ENCODE peak calls at places on chromosome 15, in ten cellular contexts. One of them, this sample, is unnamed.

GRCh38 chr15:81075272-81075671 is 58.8 kb upstream of the CFAP161 start:
- DNase-seq in left ventricle myocardium inferior: no peak
- DNase-seq in psoas muscle: no peak
- DNase-seq in left lung: no peak
- DNase-seq in bronchial epithelial cell: no peak
- DNase-seq in NB4: no peak
- DNase-seq in foreskin fibroblast: no peak
- DNase-seq in brain microvascular endothelial cell: no peak
- DNase-seq in cardiac muscle cell: no peak
- DNase-seq in right atrium auricular region: no peak
- DNase-seq in this sample: no peak

GRCh38 chr15:80568876-80569605 is 126.1 kb upstream of the ABHD17C start:
- DNase-seq in psoas muscle: no peak
- DNase-seq in brain microvascular endothelial cell: no peak
- DNase-seq in left lung: no peak
- DNase-seq in right atrium auricular region: no peak
- DNase-seq in cardiac muscle cell: peak; percentile 24
- DNase-seq in foreskin fibroblast: no peak
- DNase-seq in left ventricle myocardium inferior: no peak
- DNase-seq in bronchial epithelial cell: no peak
- DNase-seq in NB4: no peak
- DNase-seq in this sample: no peak

GRCh38 chr15:90735929-90736328 is 18.8 kb downstream of the BLM start:
- DNase-seq in left lung: no peak
- DNase-seq in brain microvascular endothelial cell: no peak
- DNase-seq in psoas muscle: no peak
- DNase-seq in foreskin fibroblast: no peak
- DNase-seq in NB4: peak; percentile 21
- DNase-seq in cardiac muscle cell: no peak
- DNase-seq in bronchial epithelial cell: no peak
- DNase-seq in right atrium auricular region: no peak
- DNase-seq in left ventricle myocardium inferior: no peak
- DNase-seq in this sample: no peak

GRCh38 chr15:36880226-36880912 is 220.0 kb downstream of the MEIS2 start:
- DNase-seq in right atrium auricular region: no peak
- DNase-seq in bronchial epithelial cell: no peak
- DNase-seq in foreskin fibroblast: no peak
- DNase-seq in left lung: no peak
- DNase-seq in psoas muscle: peak; percentile 42
- DNase-seq in NB4: no peak
- DNase-seq in brain microvascular endothelial cell: no peak
- DNase-seq in left ventricle myocardium inferior: no peak
- DNase-seq in cardiac muscle cell: peak; percentile 49
- DNase-seq in this sample: peak; percentile 83

GRCh38 chr15:59532770-59533379 is 78.7 kb upstream of the GCNT3 start:
- DNase-seq in left lung: no peak
- DNase-seq in right atrium auricular region: no peak
- DNase-seq in psoas muscle: no peak
- DNase-seq in bronchial epithelial cell: peak; percentile 42
- DNase-seq in left ventricle myocardium inferior: no peak
- DNase-seq in foreskin fibroblast: peak; percentile 62
- DNase-seq in NB4: peak; percentile 70
- DNase-seq in cardiac muscle cell: peak; percentile 54
- DNase-seq in brain microvascular endothelial cell: peak; percentile 22
- DNase-seq in this sample: no peak

GRCh38 chr15:77538011-77538410 is 94.7 kb downstream of the LINGO1 start:
- DNase-seq in foreskin fibroblast: no peak
- DNase-seq in right atrium auricular region: no peak
- DNase-seq in left ventricle myocardium inferior: no peak
- DNase-seq in psoas muscle: no peak
- DNase-seq in left lung: peak; percentile 27
- DNase-seq in bronchial epithelial cell: no peak
- DNase-seq in NB4: no peak
- DNase-seq in cardiac muscle cell: no peak
- DNase-seq in brain microvascular endothelial cell: no peak
- DNase-seq in this sample: no peak

GRCh38 chr15:62275818-62276217 is 110.7 kb upstream of the C2CD4B start:
- DNase-seq in psoas muscle: no peak
- DNase-seq in bronchial epithelial cell: peak; percentile 50
- DNase-seq in cardiac muscle cell: no peak
- DNase-seq in brain microvascular endothelial cell: no peak
- DNase-seq in left lung: no peak
- DNase-seq in foreskin fibroblast: no peak
- DNase-seq in left ventricle myocardium inferior: no peak
- DNase-seq in right atrium auricular region: no peak
- DNase-seq in NB4: no peak
- DNase-seq in this sample: no peak

GRCh38 chr15:60384052-60384451 is 13.7 kb downstream of the ANXA2 start:
- DNase-seq in right atrium auricular region: no peak
- DNase-seq in NB4: no peak
- DNase-seq in left ventricle myocardium inferior: no peak
- DNase-seq in left lung: no peak
- DNase-seq in bronchial epithelial cell: no peak
- DNase-seq in brain microvascular endothelial cell: peak; percentile 39
- DNase-seq in foreskin fibroblast: peak; percentile 70
- DNase-seq in cardiac muscle cell: no peak
- DNase-seq in psoas muscle: no peak
- DNase-seq in this sample: no peak

GRCh38 chr15:74062236-74062635 is 20.1 kb downstream of the GOLGA6A start:
- DNase-seq in psoas muscle: no peak
- DNase-seq in left ventricle myocardium inferior: no peak
- DNase-seq in brain microvascular endothelial cell: no peak
- DNase-seq in right atrium auricular region: no peak
- DNase-seq in bronchial epithelial cell: no peak
- DNase-seq in foreskin fibroblast: no peak
- DNase-seq in left lung: no peak
- DNase-seq in cardiac muscle cell: no peak
- DNase-seq in NB4: no peak
- DNase-seq in this sample: no peak

GRCh38 chr15:74060251-74060650 is 22.1 kb downstream of the GOLGA6A start:
- DNase-seq in brain microvascular endothelial cell: no peak
- DNase-seq in psoas muscle: no peak
- DNase-seq in cardiac muscle cell: no peak
- DNase-seq in NB4: no peak
- DNase-seq in left ventricle myocardium inferior: no peak
- DNase-seq in left lung: no peak
- DNase-seq in foreskin fibroblast: no peak
- DNase-seq in right atrium auricular region: no peak
- DNase-seq in bronchial epithelial cell: no peak
- DNase-seq in this sample: no peak

DNA sequence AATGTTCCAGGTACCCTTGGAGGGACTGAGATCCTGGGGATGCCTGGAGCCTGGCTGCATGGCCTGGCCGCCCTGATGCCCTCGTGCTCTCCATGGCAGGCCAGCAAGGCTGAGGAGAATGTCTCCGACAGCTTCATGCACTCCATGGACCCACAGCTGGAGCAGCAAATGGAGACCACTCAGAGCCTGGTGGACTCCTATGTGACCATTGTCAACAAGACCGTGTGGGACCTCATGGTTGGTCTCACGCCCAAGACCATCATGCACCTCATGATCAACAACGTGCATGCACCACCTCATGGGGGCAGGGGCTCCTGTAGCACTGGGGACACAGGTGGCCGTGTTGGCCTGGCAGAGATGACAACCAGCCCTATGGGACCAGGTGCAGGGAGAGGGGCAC is 19.7 kb downstream of the GOLGA6A start:
- DNase-seq in foreskin fibroblast: no peak
- DNase-seq in cardiac muscle cell: no peak
- DNase-seq in psoas muscle: no peak
- DNase-seq in right atrium auricular region: no peak
- DNase-seq in left ventricle myocardium inferior: no peak
- DNase-seq in NB4: no peak
- DNase-seq in left lung: peak; percentile 25
- DNase-seq in bronchial epithelial cell: no peak
- DNase-seq in brain microvascular endothelial cell: no peak
- DNase-seq in this sample: no peak
- TF ChIP-seq CTCF in foreskin fibroblast: no peak
- TF ChIP-seq CTCF in cardiac muscle cell: no peak
- TF ChIP-seq CTCF in psoas muscle: no peak
- TF ChIP-seq CTCF in right atrium auricular region: no peak
- TF ChIP-seq CTCF in left ventricle myocardium inferior: no peak
- TF ChIP-seq CTCF in NB4: no peak
- TF ChIP-seq CTCF in left lung: no peak
- TF ChIP-seq CTCF in bronchial epithelial cell: no peak
- TF ChIP-seq CTCF in brain microvascular endothelial cell: no peak
- TF ChIP-seq CTCF in this sample: no peak

GRCh38 chr15:56291741-56292140 is 48.1 kb upstream of the RFX7 start:
- DNase-seq in brain microvascular endothelial cell: no peak
- DNase-seq in NB4: no peak
- DNase-seq in left ventricle myocardium inferior: no peak
- DNase-seq in cardiac muscle cell: no peak
- DNase-seq in right atrium auricular region: no peak
- DNase-seq in bronchial epithelial cell: no peak
- DNase-seq in foreskin fibroblast: no peak
- DNase-seq in psoas muscle: no peak
- DNase-seq in left lung: no peak
- DNase-seq in this sample: no peak

GRCh38 chr15:56298723-56299122 is 55.0 kb upstream of the RFX7 start:
- DNase-seq in NB4: no peak
- DNase-seq in brain microvascular endothelial cell: no peak
- DNase-seq in bronchial epithelial cell: no peak
- DNase-seq in cardiac muscle cell: no peak
- DNase-seq in foreskin fibroblast: no peak
- DNase-seq in right atrium auricular region: no peak
- DNase-seq in left lung: no peak
- DNase-seq in psoas muscle: no peak
- DNase-seq in left ventricle myocardium inferior: no peak
- DNase-seq in this sample: no peak

GRCh38 chr15:56292546-56293316 is 49.1 kb upstream of the RFX7 start:
- DNase-seq in left ventricle myocardium inferior: no peak
- DNase-seq in left lung: no peak
- DNase-seq in foreskin fibroblast: no peak
- DNase-seq in NB4: no peak
- DNase-seq in bronchial epithelial cell: no peak
- DNase-seq in psoas muscle: no peak
- DNase-seq in brain microvascular endothelial cell: no peak
- DNase-seq in cardiac muscle cell: no peak
- DNase-seq in right atrium auricular region: no peak
- DNase-seq in this sample: no peak

GRCh38 chr15:56293495-56294292 is 50.0 kb upstream of the RFX7 start:
- DNase-seq in right atrium auricular region: no peak
- DNase-seq in left lung: no peak
- DNase-seq in cardiac muscle cell: no peak
- DNase-seq in left ventricle myocardium inferior: no peak
- DNase-seq in bronchial epithelial cell: no peak
- DNase-seq in NB4: no peak
- DNase-seq in psoas muscle: no peak
- DNase-seq in brain microvascular endothelial cell: no peak
- DNase-seq in foreskin fibroblast: no peak
- DNase-seq in this sample: no peak

DNA sequence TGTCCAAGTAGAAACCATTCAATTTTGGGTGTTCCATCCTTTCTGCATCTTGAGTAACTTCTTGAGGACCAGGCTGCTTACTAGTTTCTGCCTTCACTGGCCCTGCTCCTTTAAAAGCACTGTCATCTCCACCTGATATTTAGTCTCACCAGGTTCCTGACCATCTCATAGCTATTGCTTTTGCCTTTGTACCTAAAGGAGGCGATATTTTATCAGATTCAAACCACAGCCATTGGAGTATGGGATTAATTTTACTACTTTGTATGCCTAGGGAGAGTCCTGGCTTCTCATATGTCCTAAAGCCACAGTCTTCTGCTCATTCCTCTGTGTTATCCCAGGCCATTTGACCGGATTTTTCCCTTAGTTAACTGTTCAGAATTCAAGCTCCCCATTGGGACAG is 51.8 kb upstream of the RFX7 start:
- DNase-seq in brain microvascular endothelial cell: no peak
- DNase-seq in left ventricle myocardium inferior: no peak
- DNase-seq in psoas muscle: no peak
- DNase-seq in cardiac muscle cell: no peak
- DNase-seq in right atrium auricular region: no peak
- DNase-seq in bronchial epithelial cell: no peak
- DNase-seq in foreskin fibroblast: no peak
- DNase-seq in NB4: no peak
- DNase-seq in left lung: no peak
- DNase-seq in this sample: no peak
- TF ChIP-seq CTCF in brain microvascular endothelial cell: no peak
- TF ChIP-seq CTCF in left ventricle myocardium inferior: no peak
- TF ChIP-seq CTCF in psoas muscle: no peak
- TF ChIP-seq CTCF in cardiac muscle cell: no peak
- TF ChIP-seq CTCF in right atrium auricular region: no peak
- TF ChIP-seq CTCF in bronchial epithelial cell: no peak
- TF ChIP-seq CTCF in foreskin fibroblast: no peak
- TF ChIP-seq CTCF in NB4: no peak
- TF ChIP-seq CTCF in left lung: no peak
- TF ChIP-seq CTCF in this sample: no peak

DNA sequence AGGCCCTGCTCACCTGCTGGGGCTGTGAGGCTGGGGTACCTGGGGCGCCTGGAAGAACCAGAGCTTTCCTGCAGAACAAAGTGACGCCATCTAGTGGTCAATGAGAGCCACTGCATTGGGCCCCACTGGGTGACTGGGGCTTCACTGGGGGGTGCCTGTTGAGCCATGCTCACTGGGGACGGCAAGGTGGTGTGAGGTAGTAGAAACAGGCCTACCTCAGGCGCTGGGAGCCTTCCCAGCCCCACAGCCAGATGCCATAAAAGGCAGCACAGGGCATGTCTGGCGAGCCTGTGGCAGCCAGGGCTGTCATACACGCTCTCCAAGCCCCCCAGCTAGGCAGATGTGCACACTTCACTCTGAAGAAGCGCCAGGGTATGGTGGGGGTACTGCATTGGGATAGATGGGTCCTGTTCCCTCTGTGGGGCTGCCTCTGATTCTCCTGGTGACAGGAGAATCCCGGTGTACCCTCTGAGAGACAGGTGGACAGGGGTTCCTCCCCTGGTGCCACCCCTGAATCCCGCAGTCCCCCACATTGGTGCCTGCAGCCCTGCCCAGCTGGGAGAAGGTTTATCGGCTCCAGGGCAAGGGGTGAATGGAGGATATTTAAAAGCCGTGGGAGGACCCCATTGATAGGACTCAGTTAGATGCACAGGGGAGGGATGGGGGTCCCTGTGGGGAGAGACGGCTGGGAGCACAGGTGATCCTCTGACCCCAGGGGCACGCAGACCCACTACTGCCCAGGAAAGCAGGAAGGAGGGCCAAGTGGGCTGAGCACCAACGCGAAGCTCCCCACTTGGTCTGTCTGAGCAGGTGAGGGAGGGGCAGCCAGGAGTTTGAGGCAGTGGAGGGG is 178.8 kb downstream of the NSMCE3 start:
- DNase-seq in foreskin fibroblast: peak; percentile 46
- DNase-seq in left lung: no peak
- DNase-seq in right atrium auricular region: no peak
- DNase-seq in NB4: peak; percentile 44
- DNase-seq in cardiac muscle cell: peak; percentile 42
- DNase-seq in bronchial epithelial cell: no peak
- DNase-seq in psoas muscle: no peak
- DNase-seq in brain microvascular endothelial cell: no peak
- DNase-seq in left ventricle myocardium inferior: no peak
- DNase-seq in this sample: peak; percentile 77
- TF ChIP-seq CTCF in foreskin fibroblast: peak; percentile 81
- TF ChIP-seq CTCF in left lung: peak; percentile 57
- TF ChIP-seq CTCF in right atrium auricular region: peak; percentile 77
- TF ChIP-seq CTCF in NB4: peak; percentile 87
- TF ChIP-seq CTCF in cardiac muscle cell: peak; percentile 93
- TF ChIP-seq CTCF in bronchial epithelial cell: peak; percentile 73
- TF ChIP-seq CTCF in psoas muscle: peak; percentile 28
- TF ChIP-seq CTCF in brain microvascular endothelial cell: peak; percentile 93
- TF ChIP-seq CTCF in left ventricle myocardium inferior: peak; percentile 72
- TF ChIP-seq CTCF in this sample: peak; percentile 92

DNA sequence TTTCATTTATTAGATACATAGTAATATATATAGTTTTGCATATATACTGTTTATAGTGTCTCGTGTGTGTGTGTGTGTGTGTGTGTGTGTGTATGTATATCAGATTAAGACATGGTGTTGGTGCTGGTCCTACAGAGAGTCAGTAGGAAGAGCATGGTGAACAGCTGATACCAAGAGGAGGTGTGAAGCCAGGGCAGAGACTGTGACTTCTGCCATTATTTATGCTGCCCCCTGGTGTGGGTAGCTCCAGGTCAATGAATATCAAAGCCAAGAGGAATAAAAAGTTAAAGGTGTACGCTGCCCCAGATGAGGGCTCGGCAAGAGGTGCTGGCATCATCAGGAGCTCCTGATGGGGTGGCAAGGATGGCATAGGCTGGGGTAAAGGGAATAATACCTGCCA is 299.5 kb upstream of the RASGRP1 start:
- DNase-seq in cardiac muscle cell: no peak
- DNase-seq in psoas muscle: no peak
- DNase-seq in brain microvascular endothelial cell: no peak
- DNase-seq in foreskin fibroblast: no peak
- DNase-seq in right atrium auricular region: no peak
- DNase-seq in NB4: no peak
- DNase-seq in bronchial epithelial cell: no peak
- DNase-seq in left ventricle myocardium inferior: no peak
- DNase-seq in left lung: no peak
- DNase-seq in this sample: no peak
- TF ChIP-seq CTCF in cardiac muscle cell: no peak
- TF ChIP-seq CTCF in psoas muscle: no peak
- TF ChIP-seq CTCF in brain microvascular endothelial cell: peak; percentile 48
- TF ChIP-seq CTCF in foreskin fibroblast: peak; percentile 13
- TF ChIP-seq CTCF in right atrium auricular region: no peak
- TF ChIP-seq CTCF in NB4: no peak
- TF ChIP-seq CTCF in bronchial epithelial cell: no peak
- TF ChIP-seq CTCF in left ventricle myocardium inferior: no peak
- TF ChIP-seq CTCF in left lung: no peak
- TF ChIP-seq CTCF in this sample: peak; percentile 31